ENCODE peak calls at places on chromosome 6, in six cellular contexts. M, V, J, S, B and R are unnamed samples.
A peak's percentile ranks its signal among the peaks of the same experiment; 100 is the strongest.

GRCh38 chr6:141152951-141153350 is 979.8 kb upstream of the GJE1 start:
- DNase-seq in S (no peak), B (no peak), V (no peak), J (no peak), M (no peak), R (no peak)

GRCh38 chr6:42774201-42774600 is 7.7 kb upstream of the BICRAL start:
- DNase-seq in S (no peak), M (no peak), J (no peak), B (no peak), V (no peak), R (no peak)

GRCh38 chr6:78701407-78701806 is 165.9 kb upstream of the IRAK1BP1 start:
- DNase-seq in V (no peak), M (peak; percentile 61), B (no peak), J (no peak), S (no peak), R (no peak)

GRCh38 chr6:166957087-166957804 is 896 bp upstream of the RNASET2 start:
- DNase-seq in J (peak; percentile 80), M (no peak), B (no peak), V (peak; percentile 34), S (peak; percentile 34), R (peak; percentile 31)

GRCh38 chr6:90538651-90539050 is 48.2 kb downstream of the MAP3K7 start:
- DNase-seq in V (no peak), B (no peak), M (no peak), J (no peak), S (no peak), R (no peak)

GRCh38 chr6:28988536-28989415 is 16.3 kb downstream of the ZNF311 start:
- DNase-seq in J (no peak), M (no peak), V (peak; percentile 84), B (no peak), S (peak; percentile 58), R (peak; percentile 82)

GRCh38 chr6:4953440-4953839 is 50.4 kb downstream of the RPP40 start:
- DNase-seq in M (no peak), B (no peak), V (no peak), J (no peak), S (no peak), R (no peak)

GRCh38 chr6:21731411-21732031 is 138.0 kb downstream of the SOX4 start:
- DNase-seq in V (no peak), J (no peak), B (peak; percentile 11), M (peak; percentile 92), S (no peak), R (no peak)